ENCODE peak calls at places on chromosome 10, in nine cellular contexts. U, T, S, D, J, E, V, A and H are unnamed samples.

GRCh38 chr10:127977368-127978009 is 70.6 kb downstream of the PTPRE start:
- DNase-seq in E (peak), S (no peak), A (no peak), J (no peak), U (peak), T (no peak), V (no peak), D (no peak), H (peak)

GRCh38 chr10:102195301-102195870 is 30.7 kb upstream of the ELOVL3 start:
- DNase-seq in U (peak), T (no peak), S (no peak), J (no peak), V (no peak), A (no peak), E (no peak), D (no peak), H (no peak)

GRCh38 chr10:118835682-118836326 is 81.0 kb upstream of the CACUL1 start:
- DNase-seq in U (peak), A (peak), D (no peak), E (peak), J (no peak), T (no peak), V (peak), S (no peak), H (no peak)

GRCh38 chr10:123870260-123870659 is 21.3 kb downstream of the CPXM2 start:
- DNase-seq in D (no peak), E (peak), J (no peak), T (no peak), U (peak), S (no peak), V (no peak), A (no peak), H (no peak)

GRCh38 chr10:44383749-44384600 is 922 bp downstream of the CXCL12 start:
- DNase-seq in D (no peak), S (peak), T (no peak), U (peak), A (peak), V (no peak), E (peak), J (no peak), H (peak)

GRCh38 chr10:5343561-5343960 is 21.2 kb upstream of the UCN3 start:
- DNase-seq in J (no peak), A (no peak), D (no peak), E (peak), V (no peak), U (peak), T (no peak), S (no peak), H (no peak)

GRCh38 chr10:77865585-77866324 is 60.8 kb downstream of the DLG5 start:
- DNase-seq in T (no peak), D (no peak), U (no peak), V (peak), A (no peak), S (peak), E (no peak), J (no peak), H (no peak)

GRCh38 chr10:72126184-72126871 is 38.0 kb upstream of the SPOCK2 start:
- DNase-seq in S (peak), D (no peak), V (no peak), T (no peak), E (peak), U (peak), J (no peak), A (no peak), H (peak)

GRCh38 chr10:48258083-48258482 is 16.4 kb downstream of the FRMPD2 start:
- DNase-seq in V (no peak), D (no peak), U (no peak), E (no peak), J (no peak), T (no peak), S (no peak), A (no peak), H (no peak)

GRCh38 chr10:11835704-11836103 is 12.5 kb downstream of the PROSER2 start:
- DNase-seq in T (no peak), E (no peak), A (no peak), V (no peak), U (no peak), D (no peak), S (no peak), J (no peak), H (no peak)